ENCODE peak calls at places on chromosome 5, in eight cellular contexts. H, M, Y, X, O, S, L and R are unnamed samples.

GRCh38 chr5:158430166-158430828 is 571.4 kb upstream of the CLINT1 start:
- DNase-seq in Y (no peak), M (no peak), H (no peak), X (no peak), S (no peak), O (no peak), L (peak; percentile 38), R (no peak)

GRCh38 chr5:543755-544674 is 19.8 kb upstream of the SLC9A3 start:
- DNase-seq in Y (no peak), S (no peak), H (no peak), X (peak; percentile 47), M (no peak), L (no peak), O (no peak), R (no peak)

GRCh38 chr5:160507181-160507811 is 85.6 kb downstream of the PTTG1 start:
- DNase-seq in L (peak; percentile 26), S (no peak), Y (peak; percentile 14), M (no peak), X (peak; percentile 4), H (no peak), O (no peak), R (no peak)

GRCh38 chr5:143177263-143177994 is 226.1 kb downstream of the NR3C1 start:
- DNase-seq in O (no peak), Y (no peak), L (peak; percentile 95), S (no peak), X (no peak), M (no peak), H (peak; percentile 75), R (no peak)

GRCh38 chr5:179281688-179282087 is 63.6 kb downstream of the ADAMTS2 start:
- DNase-seq in H (no peak), Y (no peak), M (no peak), L (no peak), X (no peak), S (no peak), O (no peak), R (no peak)

GRCh38 chr5:27403248-27403882 is 365.0 kb upstream of the CDH9 start:
- DNase-seq in Y (no peak), H (peak; percentile 12), X (no peak), O (no peak), S (no peak), M (no peak), L (peak; percentile 3), R (no peak)

GRCh38 chr5:72555871-72556270 is 48.7 kb upstream of the ZNF366 start:
- DNase-seq in L (peak; percentile 17), Y (no peak), O (no peak), M (no peak), X (no peak), H (peak; percentile 74), S (peak; percentile 31), R (no peak)

GRCh38 chr5:116011046-116011445 is 21.2 kb upstream of the ARL14EPL start:
- DNase-seq in L (peak; percentile 38), M (no peak), X (no peak), H (no peak), Y (no peak), S (no peak), O (no peak), R (no peak)

GRCh38 chr5:143757116-143757515 is 54.8 kb upstream of the HMHB1 start:
- DNase-seq in X (no peak), H (no peak), O (no peak), L (peak; percentile 67), M (no peak), S (no peak), Y (no peak), R (no peak)

GRCh38 chr5:181100121-181101015 is 30.6 kb downstream of the OR2V1 start:
- DNase-seq in X (no peak), O (no peak), L (peak; percentile 24), M (no peak), H (no peak), S (peak; percentile 0), Y (no peak), R (peak; percentile 34)

GRCh38 chr5:90606539-90606938 is 47.9 kb downstream of the ADGRV1 start:
- DNase-seq in Y (no peak), S (peak; percentile 28), L (no peak), O (no peak), M (no peak), H (peak; percentile 30), X (no peak), R (no peak)

GRCh38 chr5:17169507-17169906 is 47.9 kb upstream of the BASP1 start:
- DNase-seq in M (no peak), O (no peak), Y (no peak), H (no peak), S (no peak), X (no peak), L (peak; percentile 50), R (no peak)

GRCh38 chr5:83729389-83729788 is 8.7 kb upstream of the HAPLN1 start:
- DNase-seq in X (no peak), L (no peak), S (no peak), H (no peak), O (no peak), Y (no peak), M (no peak), R (no peak)

GRCh38 chr5:94941113-94941765 is 322.8 kb downstream of the SLF1 start:
- DNase-seq in S (no peak), L (no peak), Y (no peak), H (peak; percentile 11), M (no peak), O (no peak), X (no peak), R (no peak)

GRCh38 chr5:174625591-174626365 is 98.6 kb upstream of the MSX2 start:
- DNase-seq in L (peak; percentile 30), O (no peak), Y (no peak), H (peak; percentile 31), S (peak; percentile 21), M (no peak), X (peak; percentile 52), R (no peak)

GRCh38 chr5:135887447-135887864 is 8.2 kb downstream of the IL9 start:
- DNase-seq in X (peak; percentile 61), H (peak; percentile 88), M (peak; percentile 35), Y (peak; percentile 44), O (peak; percentile 50), L (peak; percentile 84), S (peak; percentile 81), R (peak; percentile 70)

GRCh38 chr5:149855371-149855770 is 89.2 kb downstream of the PDE6A start:
- DNase-seq in L (peak; percentile 66), Y (no peak), S (no peak), X (no peak), M (no peak), O (no peak), H (peak; percentile 86), R (no peak)

GRCh38 chr5:9094582-9094981 is 451.3 kb downstream of the SEMA5A start:
- DNase-seq in S (no peak), O (no peak), H (no peak), X (no peak), Y (no peak), M (no peak), L (peak; percentile 49), R (no peak)

GRCh38 chr5:149586708-149587318 is 5.5 kb downstream of the ARHGEF37 start:
- DNase-seq in S (no peak), O (no peak), Y (no peak), L (no peak), H (no peak), X (no peak), M (no peak), R (no peak)

GRCh38 chr5:164832545-164832944 is 1327.1 kb downstream of the MAT2B start:
- DNase-seq in H (no peak), S (no peak), L (no peak), M (no peak), X (no peak), Y (no peak), O (no peak), R (no peak)

GRCh38 chr5:176784218-176785165 is 25.9 kb upstream of the UNC5A start:
- DNase-seq in L (no peak), S (no peak), M (no peak), X (no peak), Y (peak; percentile 80), O (no peak), H (no peak), R (no peak)

GRCh38 chr5:22496666-22497065 is 356.5 kb downstream of the CDH12 start:
- DNase-seq in X (no peak), Y (no peak), M (no peak), S (no peak), H (no peak), O (no peak), L (no peak), R (no peak)

GRCh38 chr5:132458651-132459030 is 31.9 kb downstream of the IRF1 start:
- DNase-seq in Y (no peak), M (no peak), L (peak; percentile 38), O (no peak), X (no peak), S (no peak), H (no peak), R (no peak)

GRCh38 chr5:16866220-16866619 is 69.9 kb downstream of the MYO10 start:
- DNase-seq in X (no peak), H (no peak), L (no peak), S (no peak), Y (no peak), O (no peak), M (no peak), R (no peak)

GRCh38 chr5:132363431-132364112 is 5.9 kb upstream of the SLC22A5 start:
- DNase-seq in S (no peak), M (no peak), H (peak; percentile 57), Y (peak; percentile 63), O (no peak), X (peak; percentile 92), L (peak; percentile 88), R (no peak)

GRCh38 chr5:40904205-40904993 is 4.9 kb upstream of the C7 start:
- DNase-seq in O (no peak), X (peak; percentile 84), S (peak; percentile 90), L (peak; percentile 86), H (peak; percentile 93), M (peak; percentile 1), Y (peak; percentile 36), R (peak; percentile 76)

GRCh38 chr5:170338933-170339779 is 41.6 kb upstream of the LCP2 start:
- DNase-seq in Y (no peak), M (peak; percentile 61), S (no peak), L (no peak), O (peak; percentile 50), X (no peak), H (no peak), R (no peak)

GRCh38 chr5:175470756-175471155 is 7.6 kb upstream of the SFXN1 start:
- DNase-seq in O (no peak), S (no peak), L (no peak), M (no peak), H (no peak), X (no peak), Y (no peak), R (no peak)

GRCh38 chr5:159210306-159210722 is 961 bp upstream of the RNF145 start:
- DNase-seq in S (no peak), H (no peak), L (peak; percentile 31), X (no peak), O (no peak), M (no peak), Y (no peak), R (no peak)

GRCh38 chr5:81420039-81420667 is 26.2 kb upstream of the ACOT12 start:
- DNase-seq in O (no peak), S (no peak), H (peak; percentile 61), M (no peak), L (peak; percentile 89), Y (peak; percentile 82), X (no peak), R (no peak)

GRCh38 chr5:134422791-134423365 is 11.2 kb upstream of the CDKN2AIPNL start:
- DNase-seq in H (no peak), X (no peak), S (no peak), M (no peak), O (no peak), Y (no peak), L (no peak), R (no peak)

GRCh38 chr5:17163185-17163584 is 54.2 kb upstream of the BASP1 start:
- DNase-seq in L (no peak), S (no peak), X (no peak), O (no peak), Y (no peak), M (no peak), H (no peak), R (no peak)

GRCh38 chr5:154997746-154998145 is 15.8 kb upstream of the KIF4B start:
- DNase-seq in O (no peak), Y (no peak), M (no peak), S (no peak), H (no peak), L (no peak), X (no peak), R (no peak)

GRCh38 chr5:133295520-133295919 is 243.7 kb downstream of the HSPA4 start:
- DNase-seq in M (no peak), X (no peak), H (no peak), O (no peak), Y (no peak), L (no peak), S (peak; percentile 36), R (no peak)